ENCODE peak calls at places on chromosomes 1 and 21, in five cellular contexts. W is fibroblast of lung, Y is RWPE1, S is epithelial cell of esophagus, V is Peyer's patch. E is an unnamed sample.

GRCh38 chr1:240092301-240093119 is 827 bp downstream of the FMN2 start:
- DNase-seq in W (peak), Y (peak), S (peak), V (no peak), E (no peak)

GRCh38 chr1:11147371-11147770 is 41.8 kb upstream of the ANGPTL7 start:
- DNase-seq in W (peak), Y (peak), S (peak), V (no peak), E (no peak)

GRCh38 chr1:27137544-27138075 is 17.3 kb downstream of the SLC9A1 start:
- DNase-seq in W (no peak), Y (peak), S (peak), V (peak), E (peak)

GRCh38 chr1:178161516-178161915 is 67.6 kb downstream of the RASAL2 start:
- DNase-seq in W (no peak), Y (no peak), S (no peak), V (no peak), E (no peak)

GRCh38 chr21:35896060-35896459 is 164.3 kb downstream of the SETD4 start:
- DNase-seq in W (no peak), Y (no peak), S (no peak), V (no peak), E (no peak)

GRCh38 chr1:19448491-19449439 is 36.6 kb downstream of the CAPZB start:
- DNase-seq in W (peak), Y (peak), S (peak), V (no peak), E (peak)

GRCh38 chr1:235122348-235122747 is 6.3 kb downstream of the TOMM20 start:
- DNase-seq in W (no peak), Y (no peak), S (no peak), V (no peak), E (no peak)

GRCh38 chr1:65626003-65626402 is 166.7 kb upstream of the PDE4B start:
- DNase-seq in W (no peak), Y (no peak), S (no peak), V (peak), E (no peak)

GRCh38 chr1:39835935-39836594 is 47.2 kb downstream of the TRIT1 start:
- DNase-seq in W (no peak), Y (no peak), S (no peak), V (no peak), E (no peak)

GRCh38 chr1:153573351-153573750 is 7.7 kb upstream of the S100A2 start:
- DNase-seq in W (peak), Y (no peak), S (no peak), V (no peak), E (no peak)

GRCh38 chr21:42861311-42862122 is 17.8 kb downstream of the WDR4 start:
- DNase-seq in W (no peak), Y (no peak), S (no peak), V (no peak), E (no peak)

GRCh38 chr1:104636581-104636980 is 886.9 kb downstream of the AMY1C start:
- DNase-seq in W (no peak), Y (peak), S (peak), V (no peak), E (no peak)

GRCh38 chr21:33976082-33976979 is 60.7 kb upstream of the ATP5PO start:
- DNase-seq in W (peak), Y (peak), S (peak), V (no peak), E (no peak)

GRCh38 chr1:66535149-66535548 is 1.2 kb downstream of the SGIP1 start:
- DNase-seq in W (no peak), Y (no peak), S (no peak), V (no peak), E (no peak)

GRCh38 chr1:147238053-147238902 is 4.2 kb upstream of the CHD1L start:
- DNase-seq in W (no peak), Y (peak), S (peak), V (no peak), E (no peak)

DNA sequence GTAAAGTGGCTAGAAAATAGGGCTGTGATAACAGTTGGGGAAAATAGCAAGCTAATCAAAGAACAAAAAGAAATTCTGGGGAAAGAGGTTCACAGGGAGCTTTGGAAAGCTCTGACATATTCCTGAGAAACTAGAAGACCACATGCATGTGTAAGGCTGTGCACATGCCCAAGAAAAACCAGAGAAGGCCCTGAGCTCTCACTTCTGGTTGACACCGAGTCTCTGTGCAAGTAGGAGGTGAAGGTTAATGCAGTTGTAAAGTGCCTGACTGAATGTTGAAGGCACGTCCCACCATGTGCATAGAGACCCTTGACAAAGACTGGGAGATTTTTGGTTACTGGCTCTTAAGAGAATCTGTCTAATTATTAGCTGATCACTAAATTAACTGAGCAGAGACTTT is 261.0 kb downstream of the DYRK1A start:
- DNase-seq in W (no peak), Y (no peak), S (no peak), V (no peak), E (no peak)
- TF ChIP-seq CTCF in W (no peak), Y (no peak), S (no peak), V (no peak), E (no peak)

DNA sequence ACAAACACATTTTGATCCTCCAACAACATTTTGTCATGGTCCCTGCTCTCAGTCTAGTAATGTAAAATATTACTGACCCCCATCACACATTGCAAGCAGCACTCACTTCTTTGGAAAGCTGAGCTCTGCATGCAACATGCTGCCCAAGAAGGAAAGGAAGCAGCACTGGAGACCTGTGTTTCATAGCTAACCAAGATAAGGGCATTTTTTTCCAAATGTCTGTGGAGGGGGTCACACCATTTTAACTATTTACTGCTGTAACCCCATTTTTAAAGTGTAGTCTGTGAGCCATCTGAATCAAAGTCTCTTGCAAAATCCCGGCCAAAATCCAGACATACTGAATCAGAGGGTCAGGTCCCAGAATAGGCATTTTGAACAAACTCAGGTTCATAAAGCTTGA is 4.5 kb upstream of the RASSF5 start:
- DNase-seq in W (no peak), Y (no peak), S (no peak), V (no peak), E (no peak)
- TF ChIP-seq CTCF in W (no peak), Y (no peak), S (no peak), V (no peak), E (no peak)

GRCh38 chr1:52366517-52366827 is 467 bp upstream of the CC2D1B start:
- DNase-seq in W (no peak), Y (no peak), S (no peak), V (no peak), E (no peak)

GRCh38 chr1:52367272-52367671 is 1.3 kb upstream of the CC2D1B start:
- DNase-seq in W (no peak), Y (no peak), S (no peak), V (no peak), E (no peak)

GRCh38 chr1:52364235-52364839 is 1.7 kb downstream of the CC2D1B start:
- DNase-seq in W (no peak), Y (no peak), S (no peak), V (no peak), E (no peak)

GRCh38 chr1:52365746-52366516 is at the start of gene CC2D1B:
- DNase-seq in W (peak), Y (peak), S (peak), V (peak), E (peak)

GRCh38 chr1:52365091-52365745 is 787 bp downstream of the CC2D1B start:
- DNase-seq in W (peak), Y (peak), S (peak), V (peak), E (peak)
- TF ChIP-seq CTCF in W (no peak), Y (no peak), S (no peak), V (no peak), E (no peak)

GRCh38 chr21:31264574-31264973 is 79.5 kb downstream of the TIAM1 start:
- DNase-seq in W (no peak), Y (no peak), S (no peak), V (no peak), E (no peak)
- TF ChIP-seq CTCF in W (no peak), Y (no peak), S (no peak), V (no peak), E (no peak)

E was measured in CD14-positive monocyte.